ENCODE peak calls at places on chromosomes 7 and 10, in nine cellular contexts. M is endodermal cell, K is fibroblast of pulmonary artery, R is GM06990, H is pancreas, Q is choroid plexus epithelial cell, W is heart left ventricle, J is BJ, P is HFF-Myc. F is an unnamed sample.

GRCh38 chr10:87538092-87538795 is 33.6 kb downstream of the MINPP1 start:
- DNase-seq in M (peak), K (no peak), R (no peak), H (no peak), Q (no peak), W (no peak), J (no peak), P (no peak), F (no peak)

GRCh38 chr10:8800426-8800825 is 745.9 kb downstream of the GATA3 start:
- DNase-seq in M (no peak), K (no peak), R (no peak), H (no peak), Q (no peak), W (no peak), J (no peak), P (no peak), F (no peak)

GRCh38 chr7:3063016-3063753 is 19.5 kb upstream of the CARD11 start:
- DNase-seq in M (no peak), K (no peak), R (no peak), H (no peak), Q (no peak), W (no peak), J (no peak), P (no peak), F (no peak)

GRCh38 chr10:71752391-71753090 is 20.8 kb downstream of the VSIR start:
- DNase-seq in M (no peak), K (no peak), R (no peak), H (no peak), Q (no peak), W (no peak), J (no peak), P (no peak), F (no peak)

GRCh38 chr10:112804036-112804435 is 146.0 kb upstream of the TCF7L2 start:
- DNase-seq in M (peak), K (no peak), R (no peak), H (peak), Q (no peak), W (no peak), J (no peak), P (no peak), F (no peak)

GRCh38 chr7:68929712-68930395 is 668.4 kb upstream of the AUTS2 start:
- DNase-seq in M (no peak), K (peak), R (no peak), H (no peak), Q (peak), W (no peak), J (no peak), P (no peak), F (peak)

GRCh38 chr7:138014686-138015085 is 12.8 kb upstream of the CREB3L2 start:
- DNase-seq in M (peak), K (no peak), R (no peak), H (no peak), Q (no peak), W (no peak), J (no peak), P (no peak), F (no peak)

GRCh38 chr7:4957847-4958476 is 1.0 kb downstream of the MMD2 start:
- DNase-seq in M (no peak), K (no peak), R (no peak), H (no peak), Q (no peak), W (no peak), J (no peak), P (no peak), F (no peak)

GRCh38 chr7:5428470-5429252 is 5.0 kb upstream of the TNRC18 start:
- DNase-seq in M (peak), K (peak), R (no peak), H (peak), Q (peak), W (peak), J (no peak), P (no peak), F (peak)

GRCh38 chr7:114439581-114439980 is 25.0 kb downstream of the FOXP2 start:
- DNase-seq in M (no peak), K (no peak), R (no peak), H (no peak), Q (no peak), W (no peak), J (no peak), P (no peak), F (no peak)

GRCh38 chr10:6213908-6214307 is 11.2 kb downstream of the PFKFB3 start:
- DNase-seq in M (no peak), K (no peak), R (no peak), H (no peak), Q (no peak), W (no peak), J (no peak), P (no peak), F (no peak)

GRCh38 chr10:120221873-120222485 is 235.0 kb upstream of the PLPP4 start:
- DNase-seq in M (peak), K (peak), R (peak), H (peak), Q (peak), W (no peak), J (peak), P (peak), F (peak)

GRCh38 chr10:127922675-127923366 is 15.9 kb downstream of the PTPRE start:
- DNase-seq in M (no peak), K (peak), R (no peak), H (peak), Q (peak), W (peak), J (no peak), P (no peak), F (peak)

GRCh38 chr10:21452203-21452602 is 73.3 kb downstream of the SKIDA1 start:
- DNase-seq in M (no peak), K (peak), R (no peak), H (no peak), Q (no peak), W (no peak), J (no peak), P (no peak), F (peak)

GRCh38 chr7:16026253-16027020 is 340.0 kb upstream of the MEOX2 start:
- DNase-seq in M (no peak), K (peak), R (no peak), H (no peak), Q (peak), W (peak), J (no peak), P (no peak), F (peak)

DNA sequence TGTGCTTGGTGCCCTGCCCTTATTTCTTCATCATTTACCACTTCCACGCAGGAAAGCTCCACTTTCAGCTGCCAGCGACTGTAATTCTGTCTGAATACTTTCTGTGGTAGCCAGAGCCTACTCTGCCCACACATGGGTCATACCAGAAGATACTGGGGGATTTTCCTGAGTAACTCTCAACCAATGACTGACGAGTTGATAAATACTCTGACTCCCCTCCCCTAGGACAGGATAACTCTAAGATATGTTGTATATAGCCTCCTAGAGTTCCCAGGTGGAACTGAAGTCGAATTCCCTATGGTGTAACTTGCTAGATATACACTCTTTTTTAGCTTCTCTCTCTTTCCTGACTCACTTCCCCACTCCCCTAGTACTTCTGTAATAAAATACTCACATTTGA is 29.8 kb downstream of the SEM1 start:
- DNase-seq in M (no peak), K (no peak), R (no peak), H (no peak), Q (no peak), W (no peak), J (no peak), P (no peak), F (no peak)
- TF ChIP-seq CTCF in M (peak), K (no peak), R (no peak), H (no peak), Q (no peak), W (no peak), J (no peak), P (no peak), F (no peak)

GRCh38 chr10:77493851-77494788 is 143.5 kb downstream of the KCNMA1 start:
- DNase-seq in M (peak), K (peak), R (peak), H (no peak), Q (peak), W (no peak), J (no peak), P (no peak), F (peak)
- H3K4me3 ChIP-seq in M (no peak), K (no peak), R (no peak), H (no peak), Q (no peak), W (no peak), J (no peak), P (no peak), F (no peak)

DNA sequence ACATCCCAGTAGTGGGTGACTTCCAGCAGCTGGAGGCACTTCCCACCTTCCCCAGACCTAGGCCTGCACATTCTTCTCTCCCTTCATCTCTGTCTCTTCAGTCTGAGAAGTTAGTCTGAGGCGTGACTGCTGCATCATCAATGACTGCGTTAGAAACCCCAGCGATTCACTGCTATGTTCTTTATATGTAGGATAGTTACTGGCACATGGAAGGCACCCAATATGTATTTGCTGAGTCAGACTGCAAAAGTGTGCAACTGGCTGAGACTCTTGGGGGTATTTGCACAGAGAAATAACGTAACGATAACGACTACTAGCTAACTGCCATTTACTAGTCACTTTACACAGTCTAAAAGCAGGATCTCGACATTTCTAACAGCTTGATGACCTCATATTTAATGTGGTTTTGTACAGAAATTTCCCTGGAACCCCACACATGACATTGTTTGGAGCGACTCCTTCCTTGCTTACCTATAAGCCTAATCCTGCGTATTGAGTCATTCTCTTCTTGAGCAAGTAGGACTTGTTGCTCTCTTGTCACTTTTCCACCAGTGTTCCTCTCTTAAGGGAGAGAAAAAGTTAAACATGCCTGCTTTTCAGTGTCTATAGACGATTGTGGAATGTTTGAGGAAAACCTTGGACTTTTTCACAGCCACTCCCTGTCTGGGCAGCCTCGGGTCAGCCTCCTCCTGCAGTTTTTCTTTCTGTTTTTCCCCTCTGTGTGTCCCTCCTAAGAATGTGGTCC is 45.5 kb downstream of the THNSL1 start:
- DNase-seq in M (no peak), K (no peak), R (no peak), H (no peak), Q (peak), W (no peak), J (peak), P (no peak), F (peak)
- TF ChIP-seq CTCF in M (no peak), K (no peak), R (no peak), H (no peak), Q (no peak), W (no peak), J (no peak), P (no peak), F (no peak)

DNA sequence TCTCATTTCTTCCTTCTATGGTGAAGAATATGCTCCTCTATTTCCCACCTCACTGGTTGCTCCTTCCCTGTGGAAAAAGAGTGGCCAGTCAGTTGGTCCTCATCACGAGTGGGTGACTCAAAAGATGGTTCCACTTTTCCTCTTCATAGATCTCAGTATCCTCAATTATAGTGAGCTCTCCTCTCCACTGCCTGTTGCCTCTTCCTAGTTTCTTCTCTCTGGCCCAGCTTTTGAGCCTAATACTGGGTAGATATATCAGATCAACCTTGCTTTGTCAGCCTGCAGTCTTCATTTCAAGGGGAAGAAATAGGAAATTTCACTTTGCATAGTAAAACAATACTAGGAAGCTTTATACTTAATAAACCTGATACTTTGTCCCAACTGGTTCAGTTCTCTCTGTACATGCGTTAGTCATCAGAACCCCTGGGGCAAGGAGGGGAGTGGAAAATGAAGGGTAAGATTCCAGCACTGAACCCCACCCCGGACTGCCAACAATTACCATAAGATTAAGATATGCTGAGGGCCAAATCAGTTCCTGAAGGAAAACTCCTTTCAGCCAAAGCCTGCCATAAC is 15.5 kb upstream of the WNT16 start:
- DNase-seq in M (no peak), K (no peak), R (no peak), H (no peak), Q (peak), W (no peak), J (no peak), P (no peak), F (no peak)
- H3K4me3 ChIP-seq in M (peak), K (no peak), R (no peak), H (no peak), Q (no peak), W (no peak), J (no peak), P (no peak), F (no peak)

GRCh38 chr10:89665302-89665701 is 20.3 kb upstream of the PANK1 start:
- DNase-seq in M (no peak), K (no peak), R (no peak), H (no peak), Q (no peak), W (no peak), J (no peak), P (no peak), F (no peak)
- TF ChIP-seq CTCF in M (no peak), K (peak), R (peak), H (no peak), Q (peak), W (no peak), J (no peak), P (no peak), F (no peak)

F was measured in fibroblast of the aortic adventitia.